ENCODE peak calls at places on chromosomes 12 and 14, in seven cellular contexts. S, W, F, U, G, L and Y are unnamed samples.

GRCh38 chr14:25042362-25043299 is 7.3 kb downstream of the STXBP6 start:
- DNase-seq in S (peak; percentile 61), W (no peak), F (no peak), U (peak; percentile 53), G (no peak), L (no peak), Y (no peak)

GRCh38 chr12:100427078-100427477 is 46.6 kb upstream of the NR1H4 start:
- DNase-seq in S (peak; percentile 9), W (no peak), F (no peak), U (no peak), G (no peak), L (no peak), Y (no peak)

GRCh38 chr14:65413739-65414045 is 1.2 kb downstream of the FUT8 start:
- DNase-seq in S (no peak), W (no peak), F (no peak), U (no peak), G (no peak), L (no peak), Y (no peak)

GRCh38 chr14:24366664-24367505 is 1.1 kb upstream of the NFATC4 start:
- DNase-seq in S (peak; percentile 97), W (no peak), F (peak; percentile 93), U (peak; percentile 87), G (peak; percentile 24), L (peak; percentile 59), Y (peak; percentile 37)

GRCh38 chr12:127966331-127966730 is 300.6 kb upstream of the TMEM132C start:
- DNase-seq in S (no peak), W (no peak), F (no peak), U (no peak), G (no peak), L (no peak), Y (no peak)

GRCh38 chr12:88309546-88309945 is 167.4 kb downstream of the TMTC3 start:
- DNase-seq in S (no peak), W (no peak), F (no peak), U (no peak), G (no peak), L (no peak), Y (no peak)

GRCh38 chr12:49188205-49188915 is 520 bp downstream of the TUBA1A start:
- DNase-seq in S (peak; percentile 66), W (peak; percentile 81), F (peak; percentile 95), U (peak; percentile 75), G (peak; percentile 81), L (peak; percentile 79), Y (peak; percentile 80)

GRCh38 chr12:6301721-6302120 is 8.8 kb upstream of the PLEKHG6 start:
- DNase-seq in S (no peak), W (no peak), F (peak; percentile 8), U (peak; percentile 27), G (no peak), L (no peak), Y (no peak)

GRCh38 chr12:122081108-122081696 is 2.6 kb downstream of the MLXIP start:
- DNase-seq in S (no peak), W (no peak), F (no peak), U (no peak), G (no peak), L (peak; percentile 55), Y (no peak)

GRCh38 chr12:115872919-115873357 is 404.6 kb downstream of the MED13L start:
- DNase-seq in S (no peak), W (no peak), F (no peak), U (peak; percentile 51), G (no peak), L (no peak), Y (no peak)

GRCh38 chr12:90974286-90974685 is 19.3 kb upstream of the CCER1 start:
- DNase-seq in S (no peak), W (no peak), F (no peak), U (no peak), G (no peak), L (no peak), Y (no peak)

GRCh38 chr12:38823314-38823713 is 82.1 kb downstream of the CPNE8 start:
- DNase-seq in S (no peak), W (no peak), F (no peak), U (no peak), G (no peak), L (no peak), Y (no peak)

GRCh38 chr14:61651355-61651754 is 44.0 kb upstream of the HIF1A start:
- DNase-seq in S (no peak), W (no peak), F (no peak), U (no peak), G (no peak), L (no peak), Y (no peak)

GRCh38 chr14:99261916-99262787 is 9.8 kb downstream of the BCL11B start:
- DNase-seq in S (no peak), W (peak; percentile 96), F (peak; percentile 81), U (no peak), G (peak; percentile 85), L (peak; percentile 77), Y (peak; percentile 90)

GRCh38 chr12:39327965-39328364 is 115.0 kb downstream of the KIF21A start:
- DNase-seq in S (no peak), W (no peak), F (no peak), U (no peak), G (no peak), L (no peak), Y (no peak)

GRCh38 chr14:92710001-92710341 is 38.5 kb downstream of the LGMN start:
- DNase-seq in S (no peak), W (no peak), F (no peak), U (no peak), G (no peak), L (no peak), Y (no peak)

GRCh38 chr12:31491819-31492598 is 98.9 kb downstream of the DENND5B start:
- DNase-seq in S (peak; percentile 50), W (no peak), F (no peak), U (no peak), G (no peak), L (no peak), Y (no peak)

GRCh38 chr14:76729953-76730505 is 31.2 kb upstream of the VASH1 start:
- DNase-seq in S (no peak), W (no peak), F (no peak), U (no peak), G (no peak), L (no peak), Y (no peak)

GRCh38 chr14:35234007-35234406 is 58.2 kb upstream of the PSMA6 start:
- DNase-seq in S (peak; percentile 57), W (no peak), F (no peak), U (no peak), G (no peak), L (no peak), Y (no peak)

GRCh38 chr12:93857917-93858513 is 180.8 kb downstream of the CRADD start:
- DNase-seq in S (no peak), W (no peak), F (no peak), U (no peak), G (no peak), L (no peak), Y (no peak)

GRCh38 chr12:62758216-62758615 is 176.7 kb downstream of the PPM1H start:
- DNase-seq in S (no peak), W (no peak), F (no peak), U (no peak), G (no peak), L (no peak), Y (no peak)

GRCh38 chr14:66403183-66403582 is 83.0 kb upstream of the CCDC196 start:
- DNase-seq in S (peak; percentile 9), W (peak; percentile 3), F (no peak), U (no peak), G (no peak), L (no peak), Y (no peak)

GRCh38 chr12:9364224-9365176 is 156.3 kb upstream of the PZP start:
- DNase-seq in S (peak; percentile 10), W (peak; percentile 10), F (no peak), U (peak; percentile 64), G (no peak), L (peak; percentile 75), Y (no peak)

GRCh38 chr12:80064269-80064668 is 35.1 kb upstream of the OTOGL start:
- DNase-seq in S (peak; percentile 71), W (no peak), F (no peak), U (no peak), G (no peak), L (no peak), Y (no peak)

GRCh38 chr12:15856097-15856982 is 25.8 kb upstream of the STRAP start:
- DNase-seq in S (peak; percentile 72), W (peak; percentile 44), F (no peak), U (no peak), G (peak; percentile 51), L (no peak), Y (peak; percentile 25)

GRCh38 chr14:67269338-67270060 is 28.3 kb downstream of the PALS1 start:
- DNase-seq in S (peak; percentile 68), W (no peak), F (no peak), U (no peak), G (no peak), L (no peak), Y (no peak)

GRCh38 chr14:44846232-44846824 is 115.4 kb downstream of the KLHL28 start:
- DNase-seq in S (peak; percentile 27), W (peak; percentile 7), F (no peak), U (peak; percentile 42), G (no peak), L (no peak), Y (no peak)

GRCh38 chr12:97312570-97313135 is 150.0 kb upstream of the RMST start:
- DNase-seq in S (no peak), W (no peak), F (no peak), U (peak; percentile 26), G (no peak), L (no peak), Y (no peak)

GRCh38 chr14:75805646-75806045 is 144.6 kb downstream of the TTLL5 start:
- DNase-seq in S (no peak), W (no peak), F (no peak), U (no peak), G (no peak), L (no peak), Y (no peak)

GRCh38 chr12:106359620-106360399 is 2.3 kb downstream of the POLR3B start:
- DNase-seq in S (no peak), W (no peak), F (no peak), U (no peak), G (no peak), L (no peak), Y (no peak)

GRCh38 chr12:124030510-124030909 is 57.5 kb downstream of the ZNF664 start:
- DNase-seq in S (no peak), W (no peak), F (no peak), U (peak; percentile 64), G (no peak), L (no peak), Y (no peak)

GRCh38 chr14:50615566-50615965 is 52.5 kb downstream of the SAV1 start:
- DNase-seq in S (no peak), W (no peak), F (no peak), U (no peak), G (no peak), L (no peak), Y (no peak)

GRCh38 chr12:93098077-93098476 is 169.0 kb upstream of the EEA1 start:
- DNase-seq in S (peak; percentile 24), W (peak; percentile 50), F (peak; percentile 78), U (peak; percentile 26), G (peak; percentile 68), L (peak; percentile 79), Y (peak; percentile 77)

GRCh38 chr12:52591521-52591920 is 9.7 kb downstream of the KRT72 start:
- DNase-seq in S (no peak), W (no peak), F (no peak), U (no peak), G (no peak), L (no peak), Y (no peak)

GRCh38 chr14:92613008-92613658 is 99.6 kb downstream of the RIN3 start:
- DNase-seq in S (no peak), W (peak; percentile 45), F (peak; percentile 88), U (peak; percentile 90), G (peak; percentile 72), L (peak; percentile 84), Y (peak; percentile 50)

GRCh38 chr12:103498990-103499389 is 3.2 kb upstream of the C12orf42 start:
- DNase-seq in S (no peak), W (no peak), F (no peak), U (no peak), G (no peak), L (no peak), Y (no peak)

GRCh38 chr14:73829526-73830431 is 21.9 kb upstream of the PTGR2 start:
- DNase-seq in S (no peak), W (no peak), F (peak; percentile 38), U (no peak), G (no peak), L (peak; percentile 58), Y (no peak)

GRCh38 chr14:92366237-92366636 is 43.3 kb downstream of the SLC24A4 start:
- DNase-seq in S (no peak), W (no peak), F (no peak), U (no peak), G (no peak), L (no peak), Y (no peak)